ENCODE peak calls at places on chromosomes 1 and 21, in four cellular contexts. W is amygdala, R is ELR, D is NCI-H345. F is an unnamed sample.

GRCh38 chr1:45400049-45400448 is 59.8 kb upstream of the MUTYH start:
- DNase-seq in W (no peak), R (no peak), D (no peak), F (no peak)

GRCh38 chr1:91596474-91596873 is 95.8 kb downstream of the CDC7 start:
- DNase-seq in W (no peak), R (peak; percentile 28), D (no peak), F (no peak)

GRCh38 chr21:26070822-26071425 is 99.6 kb downstream of the APP start:
- DNase-seq in W (no peak), R (peak; percentile 48), D (no peak), F (no peak)

GRCh38 chr1:44484155-44484688 is 79.2 kb downstream of the RNF220 start:
- DNase-seq in W (no peak), R (peak; percentile 36), D (no peak), F (no peak)

GRCh38 chr1:211259596-211260126 is 495 bp downstream of the RCOR3 start:
- DNase-seq in W (peak; percentile 85), R (peak; percentile 70), D (peak; percentile 82), F (peak; percentile 67)

GRCh38 chr1:14441302-14441741 is 157.2 kb upstream of the KAZN start:
- DNase-seq in W (no peak), R (no peak), D (no peak), F (no peak)

GRCh38 chr1:26790551-26790953 is 2.8 kb downstream of the PIGV start:
- DNase-seq in W (no peak), R (peak; percentile 52), D (no peak), F (no peak)

GRCh38 chr1:183185941-183186490 is at the start of gene LAMC2:
- DNase-seq in W (no peak), R (peak; percentile 40), D (peak; percentile 14), F (peak; percentile 69)

GRCh38 chr21:31781737-31782136 is 49.8 kb upstream of the SCAF4 start:
- DNase-seq in W (no peak), R (peak; percentile 16), D (peak; percentile 86), F (no peak)

GRCh38 chr1:25430073-25430665 is 528 bp upstream of the MACO1 start:
- DNase-seq in W (peak; percentile 82), R (peak; percentile 85), D (peak; percentile 92), F (peak; percentile 94)

GRCh38 chr21:41761211-41762181 is 5.4 kb downstream of the RIPK4 start:
- DNase-seq in W (no peak), R (peak; percentile 90), D (no peak), F (no peak)

F was measured in head of caudate nucleus.